ENCODE peak calls at places on chromosome 16, in five cellular contexts. D, Z, K, B and X are unnamed samples. For H3F3A, the result is how much of the 10 kb centered on the place peaks cover.

GRCh38 chr16:15861996-15862395 is 5.2 kb upstream of the MYH11 start:
- DNase-seq in D (no peak), Z (peak), K (no peak), B (no peak), X (no peak)

GRCh38 chr16:7397901-7398300 is 65.3 kb downstream of the RBFOX1 start:
- DNase-seq in D (no peak), Z (no peak), K (no peak), B (peak), X (no peak)

GRCh38 chr16:72897707-72898106 is 150.2 kb downstream of the ZFHX3 start:
- DNase-seq in D (no peak), Z (no peak), K (no peak), B (no peak), X (no peak)

GRCh38 chr16:84084570-84085270 is 32.0 kb downstream of the MBTPS1 start:
- DNase-seq in D (peak), Z (peak), K (peak), B (peak), X (peak)

GRCh38 chr16:5018791-5019190 is 14.9 kb downstream of the NAGPA start:
- DNase-seq in D (no peak), Z (no peak), K (no peak), B (no peak), X (no peak)

GRCh38 chr16:3825103-3825502 is 55.4 kb downstream of the CREBBP start:
- DNase-seq in D (no peak), Z (peak), K (no peak), B (peak), X (no peak)

GRCh38 chr16:50151744-50152143 is 1.4 kb upstream of the TENT4B start:
- DNase-seq in D (no peak), Z (no peak), K (no peak), B (no peak), X (no peak)

GRCh38 chr16:47978491-47979490 is 177.0 kb downstream of the ABCC12 start:
- DNase-seq in D (peak), Z (no peak), K (peak), B (no peak), X (no peak)

GRCh38 chr16:49183911-49184310 is 97.7 kb downstream of the CBLN1 start:
- DNase-seq in D (peak), Z (peak), K (peak), B (peak), X (peak)

GRCh38 chr16:47493358-47494337 is 32.5 kb downstream of the PHKB start:
- DNase-seq in D (no peak), Z (no peak), K (no peak), B (no peak), X (peak)

GRCh38 chr16:30998852-30999761 is 11.3 kb downstream of the STX1B start:
- DNase-seq in D (no peak), Z (no peak), K (no peak), B (peak), X (no peak)

GRCh38 chr16:30997887-30998711 is 12.3 kb downstream of the STX1B start:
- DNase-seq in D (peak), Z (peak), K (no peak), B (peak), X (no peak)

GRCh38 chr16:30997000-30997886 is 12.2 kb downstream of the HSD3B7 start:
- DNase-seq in D (peak), Z (peak), K (peak), B (peak), X (peak)

GRCh38 chr16:30995927-30996323 is 10.9 kb downstream of the HSD3B7 start:
- DNase-seq in D (no peak), Z (no peak), K (no peak), B (peak), X (no peak)

DNA sequence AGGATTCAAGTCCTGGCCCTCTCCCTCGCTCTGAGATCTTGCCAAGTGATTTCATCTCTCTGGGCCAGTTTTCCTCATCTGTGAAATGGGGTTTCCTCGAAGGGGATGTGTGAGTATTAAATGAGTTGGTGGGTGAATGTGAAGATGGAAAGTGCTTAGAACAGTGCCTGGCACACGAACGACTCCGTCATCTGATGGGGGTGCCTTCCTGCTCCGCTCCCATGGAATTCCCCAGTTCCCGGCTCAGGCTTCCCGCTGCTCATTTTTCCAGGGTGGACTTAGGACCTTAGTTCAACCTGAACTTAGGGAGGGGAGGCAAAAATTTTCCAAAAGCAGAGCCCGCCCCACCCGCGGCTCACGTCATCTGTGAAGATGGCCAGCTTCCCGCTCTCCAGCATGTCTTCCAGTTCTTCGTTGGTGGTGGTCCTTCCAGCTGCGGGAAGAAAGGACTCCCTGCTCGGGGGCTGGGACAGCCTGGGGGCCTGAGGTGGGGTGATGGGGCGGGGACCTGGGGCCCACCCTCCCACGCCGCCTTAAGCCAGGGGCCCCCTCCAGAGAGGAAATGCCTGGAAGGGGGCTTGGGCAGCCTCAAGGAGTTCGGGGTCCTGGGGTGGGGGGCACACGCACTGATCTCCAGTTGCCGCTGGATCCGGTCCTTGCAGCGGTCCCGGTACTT is 11.5 kb downstream of the HSD3B7 start:
- DNase-seq in D (peak), Z (peak), K (no peak), B (peak), X (no peak)
- H3F3A ChIP-seq in D (under half), Z (under half), K (under half), B (under half), X (under half)

GRCh38 chr16:1680361-1680760 is 2.3 kb downstream of the JPT2 start:
- DNase-seq in D (no peak), Z (no peak), K (peak), B (no peak), X (no peak)

GRCh38 chr16:1676661-1677060 is 1.4 kb upstream of the JPT2 start:
- DNase-seq in D (no peak), Z (no peak), K (no peak), B (no peak), X (no peak)

GRCh38 chr16:1678500-1679098 is 520 bp downstream of the JPT2 start:
- DNase-seq in D (peak), Z (peak), K (peak), B (peak), X (no peak)

GRCh38 chr16:1677339-1677738 is 740 bp upstream of the JPT2 start:
- DNase-seq in D (peak), Z (no peak), K (peak), B (no peak), X (no peak)

DNA sequence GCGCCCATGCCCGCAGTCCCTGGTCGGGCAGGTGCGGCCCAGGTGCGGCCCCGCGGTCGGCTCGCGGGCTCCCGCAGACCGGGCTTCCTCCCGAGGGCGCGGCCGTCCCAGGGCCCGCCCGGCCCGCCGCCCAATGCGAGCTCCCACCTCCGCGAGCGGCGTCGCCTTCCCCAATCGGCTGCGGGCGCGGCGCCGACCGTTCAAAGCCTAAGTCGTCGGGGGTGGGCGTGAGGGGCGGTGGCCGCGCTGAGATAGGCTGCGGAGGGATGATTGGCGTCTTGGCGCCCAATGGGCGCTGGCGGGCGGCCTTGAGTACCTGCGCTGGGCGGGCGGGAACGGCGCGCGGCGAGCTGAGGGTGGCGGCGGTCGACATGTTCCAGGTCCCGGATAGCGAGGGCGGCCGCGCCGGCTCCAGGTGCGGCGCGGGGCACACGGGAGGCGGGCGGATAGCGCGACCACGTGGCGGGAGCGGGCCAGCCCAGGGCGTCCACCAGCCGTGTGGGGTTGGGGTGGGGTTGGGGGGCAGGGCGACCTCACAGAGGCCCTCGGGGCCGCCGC is at the start of gene JPT2:
- DNase-seq in D (peak), Z (peak), K (peak), B (peak), X (peak)
- H2AFZ ChIP-seq in D (no peak), Z (peak), K (peak), B (peak), X (peak)

GRCh38 chr16:1770328-1771071 is 843 bp downstream of the NME3 start:
- DNase-seq in D (peak), Z (peak), K (peak), B (peak), X (no peak)
- TF ChIP-seq EZH2phosphoT487 in D (no peak), Z (no peak), K (no peak), B (no peak), X (no peak)

DNA sequence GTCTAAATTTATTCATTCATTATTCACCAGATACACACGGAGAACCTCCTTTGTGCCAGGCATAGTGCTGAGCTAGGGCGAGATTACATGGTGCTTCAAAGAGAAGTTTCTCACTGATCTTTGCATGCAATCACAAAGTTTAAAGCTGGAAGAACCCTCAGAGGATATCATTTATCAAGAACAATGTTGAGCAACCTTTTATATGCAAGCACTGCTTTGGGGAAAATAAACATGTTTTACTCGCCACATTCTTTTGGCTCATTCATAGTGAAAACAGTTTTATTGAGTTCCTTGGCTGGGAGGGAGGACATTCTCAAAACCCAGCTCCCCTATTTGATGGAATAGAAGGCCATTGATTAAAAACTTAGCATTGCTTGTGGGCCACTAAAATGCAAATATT is 49.8 kb upstream of the XYLT1 start:
- DNase-seq in D (no peak), Z (no peak), K (no peak), B (peak), X (no peak)
- H3F3A ChIP-seq in D (under half), Z (under half), K (under half), B (under half), X (under half)

DNA sequence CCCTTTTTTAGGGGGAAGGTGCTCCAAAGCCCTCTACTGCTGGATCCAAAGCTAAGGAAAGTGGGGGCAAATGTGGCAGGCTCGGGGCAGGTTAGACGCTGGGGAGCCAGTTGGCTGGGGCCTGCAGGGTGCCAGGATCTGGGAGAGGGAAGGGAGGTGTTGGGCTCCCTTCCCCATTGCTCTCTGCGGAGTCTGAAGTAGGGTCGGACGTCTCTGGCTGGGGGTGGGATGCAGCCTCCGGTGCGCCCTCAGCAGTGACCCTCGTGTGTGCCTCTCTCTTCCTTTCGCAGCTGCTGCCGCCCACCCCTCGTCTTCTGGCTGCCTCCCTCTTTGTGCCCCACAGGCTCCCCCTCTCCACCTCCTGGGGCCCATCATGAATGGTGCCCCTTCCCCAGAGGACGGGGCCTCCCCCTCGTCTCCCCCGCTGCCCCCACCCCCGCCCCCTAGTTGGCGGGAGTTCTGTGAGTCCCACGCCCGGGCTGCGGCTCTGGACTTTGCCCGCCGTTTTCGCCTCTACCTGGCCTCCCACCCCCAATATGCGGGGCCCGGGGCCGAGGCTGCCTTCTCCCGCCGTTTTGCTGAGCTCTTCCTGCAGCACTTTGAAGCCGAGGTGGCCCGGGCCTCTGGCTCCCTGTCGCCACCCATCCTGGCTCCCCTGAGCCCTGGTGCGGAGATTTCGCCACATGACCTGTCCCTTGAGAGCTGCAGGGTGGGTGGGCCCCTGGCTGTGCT is 2.2 kb downstream of the SH2B1 start:
- DNase-seq in D (no peak), Z (no peak), K (no peak), B (no peak), X (no peak)
- H2AFZ ChIP-seq in D (no peak), Z (no peak), K (no peak), B (no peak), X (no peak)

GRCh38 chr16:2034695-2035430 is 8.2 kb downstream of the NHERF2 start:
- DNase-seq in D (no peak), Z (no peak), K (no peak), B (no peak), X (no peak)

GRCh38 chr16:2031081-2031577 is 4.4 kb downstream of the NHERF2 start:
- DNase-seq in D (no peak), Z (no peak), K (no peak), B (no peak), X (no peak)

GRCh38 chr16:2033057-2033911 is 6.6 kb downstream of the NHERF2 start:
- DNase-seq in D (no peak), Z (peak), K (peak), B (peak), X (no peak)

GRCh38 chr16:2030036-2030435 is 3.3 kb downstream of the NHERF2 start:
- DNase-seq in D (no peak), Z (no peak), K (no peak), B (no peak), X (no peak)

DNA sequence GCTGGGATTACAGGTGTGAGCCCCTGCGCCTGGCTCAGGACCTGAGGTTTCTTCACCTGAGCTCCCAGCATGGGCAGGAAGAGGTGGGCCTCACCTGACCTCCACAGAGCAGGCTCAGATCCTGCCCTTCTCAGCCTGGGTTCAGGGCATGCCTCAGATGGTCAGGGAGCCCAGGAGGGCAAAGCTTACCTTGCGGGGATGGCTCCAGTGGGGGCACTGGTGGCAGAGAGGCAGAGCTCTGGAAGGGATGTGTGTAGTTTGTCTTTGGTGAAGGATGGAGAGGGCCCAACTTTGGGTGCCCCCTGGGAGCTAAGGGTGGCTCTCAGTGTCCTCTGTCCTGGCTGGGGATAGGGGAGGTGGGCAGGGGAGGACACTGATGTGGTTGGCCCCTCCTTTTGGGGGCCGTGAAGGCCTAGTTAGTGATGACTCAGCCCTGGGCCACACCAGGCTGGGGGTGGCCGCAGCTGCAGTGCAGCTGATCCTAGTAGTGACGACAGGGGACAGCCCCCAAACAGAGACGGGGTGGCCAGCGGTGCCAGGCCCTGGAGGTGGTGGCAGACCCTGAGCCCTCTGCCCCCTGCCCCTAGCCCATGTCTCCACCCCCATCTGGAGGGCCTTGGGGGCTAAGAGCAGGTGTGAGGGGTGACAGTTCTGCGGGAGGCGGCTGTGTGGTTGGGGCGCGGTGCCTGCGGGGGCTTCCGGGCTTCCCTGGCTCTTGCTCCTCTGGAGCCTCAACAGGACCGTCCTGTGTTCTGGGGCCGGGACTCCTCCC is 5.8 kb downstream of the NHERF2 start:
- DNase-seq in D (no peak), Z (no peak), K (no peak), B (peak), X (no peak)
- TF ChIP-seq EZH2phosphoT487 in D (no peak), Z (no peak), K (no peak), B (no peak), X (no peak)